ENCODE peak calls at places on chromosomes 16 and 17, in eight cellular contexts. W, A, E, P, C, Z, F and X are unnamed samples.
A peak's percentile ranks its signal among the peaks of the same experiment; 100 is the strongest.

GRCh38 chr16:79154081-79154480 is 446.5 kb downstream of the MAF start:
- DNase-seq in P (no peak), A (no peak), F (no peak), Z (peak; percentile 38), W (no peak), C (no peak), E (no peak), X (no peak)

GRCh38 chr16:73912850-73913249 is 383.8 kb upstream of the PSMD7 start:
- DNase-seq in W (no peak), Z (no peak), P (no peak), C (no peak), E (no peak), F (no peak), A (no peak), X (no peak)

GRCh38 chr16:27446721-27447120 is 44.7 kb downstream of the IL21R start:
- DNase-seq in C (no peak), W (no peak), E (no peak), Z (no peak), F (no peak), A (no peak), P (no peak), X (peak; percentile 45)

GRCh38 chr16:68230176-68230571 is 5.8 kb downstream of the ESRP2 start:
- DNase-seq in C (no peak), P (no peak), A (no peak), E (no peak), F (no peak), W (no peak), Z (no peak), X (no peak)

GRCh38 chr17:17073627-17074521 is 31.6 kb downstream of the MPRIP start:
- DNase-seq in W (no peak), F (no peak), C (no peak), A (no peak), P (no peak), E (no peak), Z (no peak), X (peak; percentile 32)

GRCh38 chr17:34125921-34126320 is 129.2 kb upstream of the CCL2 start:
- DNase-seq in Z (no peak), F (no peak), W (no peak), P (no peak), A (no peak), C (no peak), E (no peak), X (no peak)

GRCh38 chr16:76335187-76335974 is 58.2 kb downstream of the CNTNAP4 start:
- DNase-seq in W (no peak), C (no peak), Z (no peak), F (peak; percentile 34), P (no peak), A (no peak), E (no peak), X (no peak)

GRCh38 chr17:28204751-28205150 is 114.2 kb upstream of the TMEM97 start:
- DNase-seq in Z (no peak), P (no peak), E (no peak), A (no peak), C (no peak), F (no peak), W (no peak), X (no peak)

GRCh38 chr17:40284085-40284713 is 3.5 kb upstream of the CDC6 start:
- DNase-seq in A (peak; percentile 73), Z (no peak), P (peak; percentile 65), C (peak; percentile 70), F (no peak), E (no peak), W (no peak), X (no peak)

GRCh38 chr17:62750502-62751349 is 57.4 kb downstream of the MARCHF10 start:
- DNase-seq in C (no peak), E (no peak), P (no peak), A (no peak), Z (no peak), F (peak; percentile 99), W (no peak), X (no peak)

GRCh38 chr17:69715656-69716055 is 301.2 kb downstream of the MAP2K6 start:
- DNase-seq in W (no peak), Z (no peak), F (no peak), P (no peak), A (no peak), E (no peak), C (no peak), X (no peak)

GRCh38 chr16:83212301-83212841 is 585.6 kb downstream of the CDH13 start:
- DNase-seq in E (no peak), W (no peak), P (no peak), Z (no peak), C (no peak), A (no peak), F (no peak), X (no peak)

GRCh38 chr17:21090889-21091618 is 35.7 kb upstream of the DHRS7B start:
- DNase-seq in Z (no peak), F (no peak), P (no peak), C (no peak), W (no peak), A (no peak), E (no peak), X (no peak)

GRCh38 chr17:67474081-67474661 is 97.1 kb downstream of the PITPNC1 start:
- DNase-seq in W (no peak), P (peak; percentile 87), C (peak; percentile 70), E (no peak), Z (no peak), F (no peak), A (peak; percentile 20), X (no peak)

GRCh38 chr17:16945513-16946201 is 26.3 kb downstream of the TNFRSF13B start:
- DNase-seq in Z (peak; percentile 6), A (no peak), W (no peak), F (peak; percentile 59), C (no peak), E (no peak), P (no peak), X (no peak)

GRCh38 chr17:30095507-30096244 is 20.9 kb upstream of the NSRP1 start:
- DNase-seq in E (no peak), C (peak; percentile 50), P (peak; percentile 84), W (no peak), Z (no peak), A (peak; percentile 76), F (peak; percentile 30), X (no peak)

DNA sequence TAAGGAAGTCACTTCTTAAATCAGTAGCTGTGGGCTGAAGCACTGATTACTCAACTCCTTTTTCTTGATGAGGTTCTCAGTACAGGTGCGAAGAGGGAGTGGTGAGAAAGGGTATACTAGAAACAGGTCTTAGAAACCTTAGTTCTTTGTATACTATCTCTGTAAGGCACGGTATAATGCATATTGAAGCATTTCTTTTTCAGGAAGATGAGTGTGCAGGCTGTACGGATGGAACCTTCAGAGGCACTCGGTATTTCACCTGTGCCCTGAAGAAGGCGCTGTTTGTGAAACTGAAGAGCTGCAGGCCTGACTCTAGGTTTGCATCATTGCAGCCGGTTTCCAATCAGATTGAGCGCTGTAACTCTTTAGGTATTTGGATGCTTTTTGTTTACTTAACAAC is 39.2 kb downstream of the CYLD start:
- DNase-seq in C (no peak), Z (no peak), P (no peak), A (no peak), E (no peak), W (no peak), F (no peak), X (no peak)
- TF ChIP-seq CTCF in C (no peak), Z (no peak), P (no peak), A (no peak), E (no peak), W (no peak), F (peak; percentile 36), X (no peak)

DNA sequence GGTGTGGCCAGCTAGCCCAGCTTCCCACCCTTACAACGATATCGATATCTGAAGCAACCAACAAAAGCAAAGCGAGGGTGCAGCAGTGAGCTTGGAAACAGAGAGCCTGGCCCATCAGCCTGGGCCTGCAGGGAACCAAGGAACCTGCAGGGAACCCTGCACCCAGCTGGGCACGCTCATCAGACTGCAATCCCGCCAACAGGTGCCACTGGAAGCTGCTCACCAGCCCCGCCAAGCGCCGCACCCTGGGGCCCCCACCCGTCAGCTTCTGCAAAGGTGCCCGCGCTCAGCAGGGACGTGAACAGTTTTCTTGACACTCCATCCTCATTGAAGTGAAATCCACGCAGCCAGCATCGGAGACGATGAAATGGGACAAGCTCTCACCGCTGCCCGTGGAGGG is 250.7 kb downstream of the RBFOX3 start:
- DNase-seq in E (no peak), P (no peak), C (no peak), A (no peak), Z (no peak), W (no peak), F (no peak), X (no peak)
- H3K27me3 ChIP-seq in E (no peaks in the 10 kb centered on the region), P (peaks cover 8% of the 10 kb centered on the region), C (peaks cover 5% of the 10 kb centered on the region), A (no peaks in the 10 kb centered on the region), Z (no peaks in the 10 kb centered on the region), W (no peaks in the 10 kb centered on the region), F (no peaks in the 10 kb centered on the region), X (peaks cover 38% of the 10 kb centered on the region)

GRCh38 chr17:860805-861204 is 78.7 kb downstream of the MRM3 start:
- DNase-seq in Z (no peak), E (no peak), F (no peak), C (no peak), A (no peak), W (no peak), P (no peak), X (no peak)

GRCh38 chr17:861364-861763 is 79.2 kb downstream of the MRM3 start:
- DNase-seq in E (no peak), Z (no peak), A (no peak), F (no peak), P (no peak), C (no peak), W (no peak), X (no peak)

GRCh38 chr17:864315-864714 is 82.2 kb downstream of the MRM3 start:
- DNase-seq in C (no peak), E (no peak), F (no peak), A (peak; percentile 38), P (no peak), W (no peak), Z (no peak), X (no peak)

GRCh38 chr17:863880-864279 is 81.7 kb downstream of the MRM3 start:
- DNase-seq in P (no peak), Z (no peak), C (no peak), E (no peak), F (no peak), A (no peak), W (no peak), X (no peak)

DNA sequence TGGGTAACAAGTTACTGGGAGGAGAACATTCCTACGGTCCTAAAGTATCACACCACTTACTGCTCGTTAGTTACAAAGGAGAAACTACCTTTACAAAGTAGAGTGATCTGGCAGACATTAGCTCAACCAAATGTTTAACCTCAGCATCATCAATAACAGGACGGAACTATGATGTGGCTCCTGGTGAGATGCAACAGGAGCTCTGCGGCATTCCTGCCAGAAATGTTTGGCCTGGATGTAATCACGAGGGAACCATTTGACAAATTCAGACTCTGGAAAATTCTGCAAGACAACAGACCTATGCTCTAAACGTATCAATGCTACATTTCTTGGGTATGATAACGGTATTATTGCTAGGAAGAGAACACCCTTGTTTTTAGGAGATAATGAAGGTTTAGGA is 80.4 kb downstream of the MRM3 start:
- DNase-seq in A (no peak), F (no peak), E (no peak), P (no peak), W (no peak), C (no peak), Z (no peak), X (no peak)
- H3K4me3 ChIP-seq in A (no peak overlapping the region), F (no peak overlapping the region), E (no peak overlapping the region), P (no peak overlapping the region), W (no peak overlapping the region), C (no peak overlapping the region), Z (no peak overlapping the region), X (no peak overlapping the region)

DNA sequence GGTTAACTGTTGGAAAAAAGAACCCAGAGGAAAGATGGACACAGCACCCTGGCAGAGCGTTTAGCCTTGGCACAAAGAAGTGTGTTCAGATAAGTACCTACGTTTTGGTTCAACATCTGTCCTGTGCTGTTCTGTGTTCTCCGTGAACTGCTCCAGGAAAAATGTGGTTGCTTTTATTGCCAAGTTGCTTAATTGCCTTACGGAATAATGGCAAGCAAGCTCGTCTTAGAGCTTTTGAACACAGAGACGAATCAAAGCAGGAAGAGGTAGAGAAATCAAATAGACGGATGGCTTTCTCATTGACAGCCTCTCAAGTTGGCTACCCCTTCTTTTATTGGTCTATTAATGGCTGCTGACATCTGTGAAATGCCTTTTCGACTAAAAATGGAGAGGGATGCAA is 911.1 kb upstream of the EEF2KMT start:
- DNase-seq in Z (no peak), C (no peak), E (no peak), F (no peak), A (no peak), W (no peak), P (no peak), X (no peak)
- TF ChIP-seq CTCF in Z (no peak), C (no peak), E (no peak), F (no peak), A (no peak), W (no peak), P (no peak), X (no peak)